ENCODE peak calls at places on chromosome 13, in ten cellular contexts. L, F, U, V, D, H, J, T, P and Z are unnamed samples.

GRCh38 chr13:46348976-46349375 is 38.1 kb downstream of the RUBCNL start:
- DNase-seq in F (no peak), L (no peak), P (no peak), U (no peak), D (no peak), V (no peak), T (no peak), J (no peak), H (no peak), Z (no peak)

GRCh38 chr13:60311527-60311926 is 85.5 kb upstream of the TDRD3 start:
- DNase-seq in H (no peak), U (no peak), J (no peak), T (no peak), L (no peak), V (no peak), D (no peak), F (no peak), P (no peak), Z (no peak)

GRCh38 chr13:20395061-20395916 is 130.4 kb downstream of the CRYL1 start:
- DNase-seq in H (no peak), F (no peak), L (no peak), P (no peak), T (no peak), J (no peak), D (no peak), U (no peak), V (no peak), Z (no peak)

GRCh38 chr13:103430368-103430767 is 364.2 kb upstream of the SLC10A2 start:
- DNase-seq in H (no peak), U (no peak), L (no peak), V (no peak), T (no peak), P (no peak), J (no peak), F (no peak), D (no peak), Z (no peak)

GRCh38 chr13:99908129-99908805 is 63.3 kb downstream of the ZIC5 start:
- DNase-seq in V (peak; percentile 6), D (no peak), H (peak; percentile 11), P (peak; percentile 47), T (no peak), J (no peak), L (no peak), F (no peak), U (no peak), Z (no peak)

GRCh38 chr13:66443926-66444325 is 786.2 kb downstream of the PCDH9 start:
- DNase-seq in H (no peak), D (no peak), J (no peak), T (no peak), U (no peak), L (no peak), V (no peak), P (no peak), F (no peak), Z (no peak)

GRCh38 chr13:81425286-81425685 is 1084.4 kb upstream of the SPRY2 start:
- DNase-seq in U (no peak), F (no peak), J (no peak), V (no peak), L (no peak), D (no peak), H (no peak), P (no peak), T (no peak), Z (no peak)

GRCh38 chr13:73966331-73966730 is 167.9 kb downstream of the KLF12 start:
- DNase-seq in L (no peak), F (no peak), P (no peak), V (no peak), H (no peak), D (no peak), U (no peak), J (no peak), T (no peak), Z (no peak)

GRCh38 chr13:45328661-45329105 is 12.3 kb downstream of the TPT1 start:
- DNase-seq in U (no peak), T (no peak), D (peak; percentile 93), P (peak; percentile 92), V (peak; percentile 97), J (no peak), L (no peak), H (no peak), F (peak; percentile 88), Z (peak; percentile 91)

GRCh38 chr13:31951215-31951678 is 80.3 kb upstream of the FRY start:
- DNase-seq in P (peak; percentile 34), T (peak; percentile 72), D (no peak), L (no peak), F (no peak), U (peak; percentile 79), J (no peak), V (peak; percentile 14), H (no peak), Z (no peak)

DNA sequence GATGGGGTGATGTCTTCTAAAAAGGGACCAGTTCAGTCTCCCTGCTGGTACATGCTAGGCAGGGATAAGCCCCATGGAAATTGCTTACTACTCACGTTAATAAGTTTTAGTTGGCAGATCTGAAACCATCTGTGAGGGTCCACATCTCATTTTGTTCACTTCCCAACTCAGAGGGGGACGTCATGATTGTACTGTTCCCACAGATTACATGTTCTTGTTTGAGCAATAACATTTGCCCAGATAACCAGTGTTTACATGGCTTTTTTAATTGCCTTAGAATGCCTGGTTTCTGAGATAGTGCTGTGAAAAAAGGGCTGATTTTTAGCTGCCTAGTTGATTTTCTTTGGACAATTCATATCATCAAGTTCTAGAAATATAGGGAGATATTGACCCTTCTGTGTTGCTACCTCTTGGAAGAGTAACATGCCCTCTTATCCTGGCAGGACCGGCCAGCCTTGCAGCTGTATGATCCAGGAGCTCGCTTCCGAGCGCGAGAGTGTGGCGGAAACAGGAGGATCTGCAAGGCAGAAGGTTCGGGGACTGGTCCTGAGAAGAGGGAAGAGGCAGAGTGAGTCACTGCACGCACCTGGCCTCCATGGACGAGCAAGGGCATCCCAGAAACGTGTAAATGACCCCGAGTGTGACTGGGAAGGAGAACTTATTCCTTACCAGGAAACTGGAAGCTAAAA is 9.8 kb upstream of the CHAMP1 start:
- DNase-seq in T (no peak), D (peak; percentile 65), U (no peak), H (no peak), P (no peak), J (no peak), L (no peak), V (no peak), F (no peak), Z (no peak)
- H3K4me3 ChIP-seq in T (no peak overlapping the region), D (no peak overlapping the region), U (no peak overlapping the region), H (no peak overlapping the region), P (no peak overlapping the region), J (no peak overlapping the region), L (no peak overlapping the region), V (no peak overlapping the region), F (no peak overlapping the region), Z (no peak overlapping the region)

GRCh38 chr13:98068511-98068910 is 74.4 kb upstream of the FARP1 start:
- DNase-seq in P (no peak), F (no peak), L (no peak), H (no peak), D (no peak), U (no peak), T (no peak), J (no peak), V (no peak), Z (no peak)
- TF ChIP-seq CTCF in P (no peak), F (no peak), L (no peak), H (no peak), D (no peak), U (no peak), T (no peak), J (no peak), V (no peak), Z (no peak)

GRCh38 chr13:109410868-109411267 is 375.5 kb downstream of the IRS2 start:
- DNase-seq in J (no peak), D (no peak), L (no peak), P (no peak), U (no peak), H (no peak), F (no peak), T (no peak), V (no peak), Z (no peak)

GRCh38 chr13:109416001-109416400 is 370.4 kb downstream of the IRS2 start:
- DNase-seq in J (peak; percentile 1), V (no peak), U (no peak), D (no peak), F (no peak), T (no peak), H (no peak), L (no peak), P (no peak), Z (no peak)

GRCh38 chr13:109408596-109409382 is 377.6 kb downstream of the IRS2 start:
- DNase-seq in U (no peak), D (peak; percentile 58), P (no peak), F (no peak), J (no peak), H (no peak), T (no peak), V (no peak), L (no peak), Z (no peak)

GRCh38 chr13:109415057-109415456 is 371.3 kb downstream of the IRS2 start:
- DNase-seq in L (no peak), T (no peak), H (no peak), V (no peak), P (no peak), U (no peak), J (no peak), F (no peak), D (peak; percentile 26), Z (no peak)

DNA sequence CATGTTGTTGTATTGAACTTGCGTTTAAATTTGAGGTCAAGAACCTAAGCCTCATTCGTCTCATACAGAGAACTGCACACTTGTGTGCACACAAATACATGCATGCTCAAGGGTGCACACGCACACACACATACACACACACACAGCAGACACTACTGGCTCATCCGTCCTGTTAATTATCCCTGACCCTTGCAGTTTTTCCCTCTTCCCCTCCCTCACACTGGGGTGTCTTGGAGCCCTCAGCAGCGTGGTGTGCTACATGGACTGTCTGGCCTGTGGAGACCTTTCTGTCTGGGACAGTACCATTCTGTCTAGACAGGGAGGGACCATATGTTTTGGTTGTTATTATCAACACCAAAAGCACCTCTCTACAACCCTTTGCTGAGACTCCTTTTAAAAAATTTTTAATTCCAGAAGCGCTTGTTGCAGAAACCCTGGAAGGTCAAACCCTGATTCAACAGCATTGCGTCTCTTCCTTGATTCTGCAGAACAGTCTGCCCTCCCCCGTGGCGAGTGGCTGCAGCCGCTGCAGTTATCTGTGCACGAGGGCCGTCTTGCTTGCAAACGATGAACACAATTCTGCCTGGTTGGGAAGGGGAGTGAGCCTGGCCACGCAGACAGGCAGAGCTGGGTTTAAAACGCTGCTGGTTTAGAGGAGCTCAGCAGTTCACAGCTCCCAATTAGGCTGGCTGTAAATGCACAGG is 374.0 kb downstream of the IRS2 start:
- DNase-seq in V (no peak), T (no peak), U (no peak), F (peak; percentile 49), P (peak; percentile 76), D (peak; percentile 82), J (peak; percentile 50), H (peak; percentile 60), L (peak; percentile 54), Z (no peak)
- H3K4me3 ChIP-seq in V (no peak overlapping the region), T (no peak overlapping the region), U (no peak overlapping the region), F (no peak overlapping the region), P (no peak overlapping the region), D (no peak overlapping the region), J (no peak overlapping the region), H (no peak overlapping the region), L (no peak overlapping the region), Z (no peak overlapping the region)

DNA sequence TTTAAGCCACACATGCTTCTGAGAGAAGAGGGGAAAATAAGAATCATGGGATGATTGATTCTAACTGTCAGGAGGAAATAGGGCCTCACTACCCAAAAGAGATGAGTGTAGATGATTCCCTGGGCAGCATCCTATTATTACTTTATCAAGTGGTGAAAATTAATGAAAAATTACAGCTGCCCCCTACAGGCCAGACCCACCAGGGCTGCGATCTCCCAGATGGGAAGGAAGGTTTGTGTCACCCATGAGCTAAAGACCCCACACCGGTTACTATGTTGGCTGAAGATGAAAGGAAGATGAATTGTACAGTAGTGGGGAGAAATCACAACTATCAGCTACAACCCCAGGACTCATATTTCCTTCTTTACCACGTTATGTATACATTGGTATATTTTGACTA is 49.5 kb downstream of the RFC3 start:
- DNase-seq in J (no peak), P (no peak), T (no peak), V (no peak), F (no peak), L (no peak), U (no peak), D (no peak), H (no peak), Z (no peak)
- TF ChIP-seq CTCF in J (peak; percentile 35), P (peak; percentile 24), T (no peak), V (no peak), F (no peak), L (no peak), U (no peak), D (peak; percentile 34), H (no peak), Z (no peak)